ENCODE peak calls at places on chromosomes 6 and 20, in four cellular contexts. One of them, this sample, is unnamed.
A peak's percentile ranks its signal among the peaks of the same experiment; 100 is the strongest.

GRCh38 chr6:4577406-4577805 is 198.8 kb upstream of the CDYL start:
- DNase-seq in brain microvascular endothelial cell: peak; percentile 88
- DNase-seq in cardiac fibroblast: peak; percentile 97
- DNase-seq in activated gamma-delta T cell treated with Interleukin-2 at 50 U/mL for 16 hours: no peak
- DNase-seq in this sample: peak; percentile 68

GRCh38 chr6:2744206-2744771 is 6.4 kb downstream of the MYLK4 start:
- DNase-seq in brain microvascular endothelial cell: peak; percentile 19
- DNase-seq in cardiac fibroblast: peak; percentile 35
- DNase-seq in activated gamma-delta T cell treated with Interleukin-2 at 50 U/mL for 16 hours: no peak
- DNase-seq in this sample: peak; percentile 37

GRCh38 chr6:12381587-12381986 is 91.4 kb downstream of the EDN1 start:
- DNase-seq in brain microvascular endothelial cell: no peak
- DNase-seq in cardiac fibroblast: peak; percentile 7
- DNase-seq in activated gamma-delta T cell treated with Interleukin-2 at 50 U/mL for 16 hours: no peak
- DNase-seq in this sample: peak; percentile 68

GRCh38 chr6:168219167-168219566 is 100.4 kb downstream of the DACT2 start:
- DNase-seq in brain microvascular endothelial cell: peak; percentile 9
- DNase-seq in cardiac fibroblast: peak; percentile 90
- DNase-seq in activated gamma-delta T cell treated with Interleukin-2 at 50 U/mL for 16 hours: no peak
- DNase-seq in this sample: no peak

GRCh38 chr6:132919476-132919875 is 105.1 kb downstream of the RPS12 start:
- DNase-seq in brain microvascular endothelial cell: peak; percentile 78
- DNase-seq in cardiac fibroblast: peak; percentile 96
- DNase-seq in activated gamma-delta T cell treated with Interleukin-2 at 50 U/mL for 16 hours: no peak
- DNase-seq in this sample: peak; percentile 96

GRCh38 chr20:61958773-61959172 is 106.9 kb downstream of the TAF4 start:
- DNase-seq in brain microvascular endothelial cell: no peak
- DNase-seq in cardiac fibroblast: no peak
- DNase-seq in activated gamma-delta T cell treated with Interleukin-2 at 50 U/mL for 16 hours: no peak
- DNase-seq in this sample: no peak

GRCh38 chr6:36326351-36326995 is 10.2 kb downstream of the BNIP5 start:
- DNase-seq in brain microvascular endothelial cell: no peak
- DNase-seq in cardiac fibroblast: peak; percentile 58
- DNase-seq in activated gamma-delta T cell treated with Interleukin-2 at 50 U/mL for 16 hours: no peak
- DNase-seq in this sample: peak; percentile 14

GRCh38 chr6:149334201-149334600 is 16.7 kb downstream of the TAB2 start:
- DNase-seq in brain microvascular endothelial cell: peak; percentile 36
- DNase-seq in cardiac fibroblast: peak; percentile 37
- DNase-seq in activated gamma-delta T cell treated with Interleukin-2 at 50 U/mL for 16 hours: no peak
- DNase-seq in this sample: peak; percentile 51

GRCh38 chr6:22290045-22290444 is 6.8 kb downstream of the PRL start:
- DNase-seq in brain microvascular endothelial cell: no peak
- DNase-seq in cardiac fibroblast: no peak
- DNase-seq in activated gamma-delta T cell treated with Interleukin-2 at 50 U/mL for 16 hours: no peak
- DNase-seq in this sample: no peak

GRCh38 chr6:88840806-88841539 is 122.4 kb downstream of the RNGTT start:
- DNase-seq in brain microvascular endothelial cell: no peak
- DNase-seq in cardiac fibroblast: no peak
- DNase-seq in activated gamma-delta T cell treated with Interleukin-2 at 50 U/mL for 16 hours: no peak
- DNase-seq in this sample: no peak

GRCh38 chr20:24620937-24621519 is 151.6 kb downstream of the SYNDIG1 start:
- DNase-seq in brain microvascular endothelial cell: no peak
- DNase-seq in cardiac fibroblast: no peak
- DNase-seq in activated gamma-delta T cell treated with Interleukin-2 at 50 U/mL for 16 hours: no peak
- DNase-seq in this sample: no peak

GRCh38 chr20:50746138-50746940 is 15.0 kb downstream of the PARD6B start:
- DNase-seq in brain microvascular endothelial cell: no peak
- DNase-seq in cardiac fibroblast: peak; percentile 43
- DNase-seq in activated gamma-delta T cell treated with Interleukin-2 at 50 U/mL for 16 hours: no peak
- DNase-seq in this sample: peak; percentile 80

GRCh38 chr20:33465536-33466302 is 22.2 kb upstream of the SNTA1 start:
- DNase-seq in brain microvascular endothelial cell: no peak
- DNase-seq in cardiac fibroblast: no peak
- DNase-seq in activated gamma-delta T cell treated with Interleukin-2 at 50 U/mL for 16 hours: no peak
- DNase-seq in this sample: no peak

GRCh38 chr6:10082385-10082784 is 332.5 kb downstream of the TFAP2A start:
- DNase-seq in brain microvascular endothelial cell: no peak
- DNase-seq in cardiac fibroblast: no peak
- DNase-seq in activated gamma-delta T cell treated with Interleukin-2 at 50 U/mL for 16 hours: no peak
- DNase-seq in this sample: no peak

GRCh38 chr20:297925-298754 is 770 bp downstream of the ZCCHC3 start:
- DNase-seq in brain microvascular endothelial cell: peak; percentile 47
- DNase-seq in cardiac fibroblast: peak; percentile 77
- DNase-seq in activated gamma-delta T cell treated with Interleukin-2 at 50 U/mL for 16 hours: peak; percentile 38
- DNase-seq in this sample: peak; percentile 84

GRCh38 chr6:44960898-44961297 is 367.2 kb upstream of the RUNX2 start:
- DNase-seq in brain microvascular endothelial cell: peak; percentile 35
- DNase-seq in cardiac fibroblast: peak; percentile 15
- DNase-seq in activated gamma-delta T cell treated with Interleukin-2 at 50 U/mL for 16 hours: no peak
- DNase-seq in this sample: peak; percentile 84

GRCh38 chr6:109927052-109927451 is 51.1 kb upstream of the GPR6 start:
- DNase-seq in brain microvascular endothelial cell: no peak
- DNase-seq in cardiac fibroblast: no peak
- DNase-seq in activated gamma-delta T cell treated with Interleukin-2 at 50 U/mL for 16 hours: no peak
- DNase-seq in this sample: no peak

GRCh38 chr20:54132612-54133433 is 41.0 kb downstream of the CYP24A1 start:
- DNase-seq in brain microvascular endothelial cell: peak; percentile 96
- DNase-seq in cardiac fibroblast: peak; percentile 97
- DNase-seq in activated gamma-delta T cell treated with Interleukin-2 at 50 U/mL for 16 hours: no peak
- DNase-seq in this sample: peak; percentile 97

GRCh38 chr20:60050193-60050960 is 92.2 kb downstream of the CDH26 start:
- DNase-seq in brain microvascular endothelial cell: no peak
- DNase-seq in cardiac fibroblast: no peak
- DNase-seq in activated gamma-delta T cell treated with Interleukin-2 at 50 U/mL for 16 hours: no peak
- DNase-seq in this sample: no peak

GRCh38 chr20:427401-427800 is 19.3 kb downstream of the RBCK1 start:
- DNase-seq in brain microvascular endothelial cell: no peak
- DNase-seq in cardiac fibroblast: no peak
- DNase-seq in activated gamma-delta T cell treated with Interleukin-2 at 50 U/mL for 16 hours: no peak
- DNase-seq in this sample: no peak

GRCh38 chr6:111154981-111155380 is 67.7 kb downstream of the SLC16A10 start:
- DNase-seq in brain microvascular endothelial cell: no peak
- DNase-seq in cardiac fibroblast: no peak
- DNase-seq in activated gamma-delta T cell treated with Interleukin-2 at 50 U/mL for 16 hours: no peak
- DNase-seq in this sample: no peak